ENCODE peak calls at places on chromosomes 2 and 18, in five cellular contexts. R, T, M, W and K are unnamed samples.

GRCh38 chr2:102558463-102558862 is 60.9 kb upstream of the SLC9A2 start:
- DNase-seq in W (no peak), R (no peak), M (peak), T (no peak), K (no peak)

GRCh38 chr2:164044637-164045036 is 308.8 kb upstream of the FIGN start:
- DNase-seq in R (no peak), W (no peak), M (peak), T (no peak), K (no peak)

GRCh38 chr2:70086278-70086837 is 919 bp upstream of the PCBP1 start:
- DNase-seq in T (peak), W (peak), M (peak), R (peak), K (peak)

GRCh38 chr2:54906711-54907110 is 143.5 kb downstream of the RTN4 start:
- DNase-seq in W (no peak), M (no peak), R (no peak), T (no peak), K (no peak)

GRCh38 chr2:197464180-197464579 is 10.8 kb downstream of the COQ10B start:
- DNase-seq in T (no peak), R (no peak), M (peak), W (no peak), K (no peak)

GRCh38 chr18:54117853-54118773 is 106.4 kb downstream of the MBD2 start:
- DNase-seq in T (no peak), W (peak), M (peak), R (no peak), K (no peak)

GRCh38 chr2:42937171-42937875 is 144.9 kb upstream of the HAAO start:
- DNase-seq in R (no peak), M (no peak), T (no peak), W (no peak), K (no peak)

GRCh38 chr2:54560146-54560881 is 104.2 kb downstream of the SPTBN1 start:
- DNase-seq in M (peak), R (peak), T (no peak), W (no peak), K (no peak)

DNA sequence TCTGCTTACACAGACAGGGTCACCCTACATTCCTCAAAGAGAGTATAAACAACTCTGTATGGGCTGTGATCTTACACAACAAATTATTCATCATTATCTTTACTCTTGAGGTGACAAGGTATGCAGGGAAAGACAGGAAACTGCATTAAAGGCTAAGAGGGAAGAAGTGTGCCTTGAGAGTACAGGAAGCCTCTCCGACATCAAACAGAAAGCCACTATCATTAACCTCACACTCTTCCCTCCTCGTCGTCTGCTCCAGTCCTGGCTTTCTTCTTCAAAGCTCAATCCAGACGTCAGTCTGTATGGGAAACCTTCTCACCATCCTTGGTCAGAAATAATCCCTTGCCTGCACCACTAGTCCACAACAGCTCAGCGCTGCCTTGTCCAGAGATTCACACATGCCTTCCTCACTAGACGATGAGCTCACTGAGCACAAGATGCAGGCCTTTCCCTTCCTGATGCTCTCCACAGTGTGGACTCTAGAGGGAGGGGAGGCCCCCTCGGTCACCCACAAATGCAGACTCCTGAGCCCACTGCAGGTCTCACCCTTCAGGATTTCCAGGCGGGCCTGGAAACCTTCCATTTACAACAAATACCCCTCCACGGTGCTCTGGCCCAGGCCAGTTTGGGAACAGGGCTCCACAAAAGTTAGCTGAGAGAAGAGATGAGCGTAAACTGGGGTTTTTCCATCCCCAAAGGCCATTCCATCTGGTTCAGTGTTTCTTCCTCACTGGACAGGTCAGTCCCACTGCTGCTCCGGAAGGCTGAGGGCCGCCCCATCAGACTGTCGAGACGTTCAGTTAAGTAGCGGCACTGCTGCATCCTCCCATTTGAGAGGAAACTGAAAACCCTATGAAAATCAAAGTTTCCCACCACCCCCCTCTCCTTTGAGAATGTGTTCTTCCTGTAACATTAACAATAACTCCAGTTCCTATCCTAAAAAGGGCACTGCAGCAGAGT is 55.9 kb downstream of the UXS1 start:
- DNase-seq in M (no peak), T (no peak), R (no peak), W (no peak), K (no peak)
- TF ChIP-seq CTCF in M (no peak), T (no peak), R (no peak), W (no peak), K (no peak)

DNA sequence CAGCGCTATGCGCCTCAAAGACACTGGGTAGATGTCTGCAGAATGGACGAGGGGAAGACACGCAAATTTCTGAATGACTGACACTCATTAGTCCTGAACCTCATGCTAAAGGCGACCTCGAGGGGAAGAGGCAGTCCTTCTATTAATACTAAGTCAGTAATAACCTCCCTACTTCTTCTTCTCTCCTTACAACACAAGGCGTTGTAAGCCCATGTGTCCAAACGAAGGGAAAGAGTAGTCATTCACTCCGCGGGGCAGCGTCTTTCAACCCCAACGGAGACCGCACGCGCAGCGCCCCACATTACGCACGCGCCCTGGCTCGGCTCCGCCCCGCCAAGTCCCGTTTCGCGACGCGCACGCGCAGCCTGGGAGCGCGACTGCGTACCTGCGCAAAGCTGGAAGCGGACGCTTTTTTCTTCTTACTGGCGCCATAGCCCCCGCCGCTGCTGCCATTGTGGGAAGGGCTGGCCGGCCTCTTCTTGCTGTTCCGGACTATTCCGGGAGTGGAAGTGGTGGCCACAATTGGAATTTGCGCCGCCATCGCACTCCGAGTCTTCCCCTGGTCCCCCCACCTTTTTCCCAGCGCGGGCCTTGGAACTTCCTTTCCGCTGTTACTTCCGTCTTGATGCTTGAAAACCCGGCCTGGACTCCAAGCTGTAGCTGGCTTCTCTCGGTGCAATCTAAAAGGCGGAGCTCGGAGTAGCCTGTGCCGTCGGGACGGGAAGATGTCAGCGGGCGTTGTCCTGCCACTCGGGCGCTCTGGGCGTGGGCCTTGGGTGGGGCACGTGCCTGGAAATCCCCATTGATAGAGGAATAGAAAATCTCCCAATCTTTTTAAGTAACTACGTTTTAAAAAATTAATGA is at the start of gene INO80C:
- DNase-seq in W (peak), R (peak), T (peak), M (peak), K (peak)
- TF ChIP-seq CTCF in W (no peak), R (no peak), T (no peak), M (no peak), K (no peak)

GRCh38 chr2:152046940-152047339 is 51.9 kb downstream of the CACNB4 start:
- DNase-seq in M (no peak), W (no peak), T (no peak), R (no peak), K (no peak)

GRCh38 chr2:152051373-152051893 is 47.4 kb downstream of the CACNB4 start:
- DNase-seq in W (no peak), R (no peak), M (no peak), T (no peak), K (no peak)

GRCh38 chr2:152050915-152051314 is 47.9 kb downstream of the CACNB4 start:
- DNase-seq in T (no peak), W (no peak), M (no peak), R (no peak), K (no peak)

GRCh38 chr2:152050345-152050744 is 48.5 kb downstream of the CACNB4 start:
- DNase-seq in W (no peak), T (no peak), R (no peak), M (no peak), K (no peak)

GRCh38 chr2:152047826-152048476 is 50.9 kb downstream of the CACNB4 start:
- DNase-seq in W (no peak), M (no peak), T (no peak), R (peak), K (no peak)
- TF ChIP-seq CTCF in W (peak), M (peak), T (no peak), R (peak), K (no peak)

GRCh38 chr2:85501244-85501643 is 37.7 kb upstream of the MAT2A start:
- DNase-seq in T (no peak), M (peak), W (no peak), R (peak), K (no peak)

GRCh38 chr2:85502720-85503119 is 36.2 kb upstream of the MAT2A start:
- DNase-seq in W (no peak), M (no peak), T (no peak), R (no peak), K (no peak)

GRCh38 chr2:85504434-85505261 is 34.3 kb upstream of the MAT2A start:
- DNase-seq in T (no peak), W (peak), R (peak), M (peak), K (no peak)

GRCh38 chr2:85503611-85504433 is 35.1 kb upstream of the MAT2A start:
- DNase-seq in M (peak), W (no peak), T (no peak), R (peak), K (no peak)

GRCh38 chr2:85503168-85503610 is 35.8 kb upstream of the MAT2A start:
- DNase-seq in T (no peak), W (no peak), R (peak), M (no peak), K (no peak)
- TF ChIP-seq CTCF in T (no peak), W (no peak), R (peak), M (no peak), K (no peak)

DNA sequence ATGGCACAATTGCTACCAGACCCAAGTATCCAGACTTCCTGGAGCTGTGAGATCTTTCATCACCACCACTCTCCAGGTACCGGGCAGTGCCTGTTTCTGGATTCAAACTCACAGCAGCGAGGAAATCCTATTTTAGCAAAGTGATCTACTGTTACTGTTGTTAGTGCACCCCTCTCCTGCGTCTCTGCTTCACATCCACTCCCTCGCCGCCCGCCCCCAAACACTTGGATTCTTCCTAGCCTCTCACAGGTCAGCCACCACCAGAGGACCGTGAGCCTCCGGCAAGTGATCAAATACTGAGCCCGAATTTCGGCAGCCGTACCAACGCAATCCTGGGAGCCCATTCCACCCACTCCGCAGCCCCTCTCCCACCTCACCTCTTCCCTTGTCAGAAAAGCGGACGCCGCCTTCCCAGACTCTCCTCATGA is 519 bp downstream of the METTL4 start:
- DNase-seq in T (no peak), W (peak), R (peak), M (peak), K (peak)
- TF ChIP-seq CTCF in T (no peak), W (peak), R (peak), M (no peak), K (no peak)